ENCODE peak calls at places on chromosomes 16 and 17, in seven cellular contexts. One of them, this sample, is unnamed.

GRCh38 chr17:64426584-64426983 is 22.3 kb upstream of the MILR1 start:
- DNase-seq in dermis blood vessel endothelial cell: no peak
- DNase-seq in AG04449: no peak
- DNase-seq in activated CD4-positive, alpha-beta T cell treated with anti-CD3 and anti-CD28 coated beads, Interleukin-2, amount 50 U/mL, for 1 hour: no peak
- DNase-seq in T-helper 9 cell: no peak
- DNase-seq in activated T-cell treated with anti-CD3 and anti-CD28 coated beads, Interleukin-2, amount 50 U/mL, for 72 hours: no peak
- DNase-seq in fibroblast of the aortic adventitia: no peak
- DNase-seq in this sample: no peak

GRCh38 chr16:47965439-47965838 is 190.4 kb downstream of the ABCC12 start:
- DNase-seq in fibroblast of the aortic adventitia: peak; percentile 11
- DNase-seq in activated CD4-positive, alpha-beta T cell treated with anti-CD3 and anti-CD28 coated beads, Interleukin-2, amount 50 U/mL, for 1 hour: no peak
- DNase-seq in T-helper 9 cell: no peak
- DNase-seq in activated T-cell treated with anti-CD3 and anti-CD28 coated beads, Interleukin-2, amount 50 U/mL, for 72 hours: no peak
- DNase-seq in dermis blood vessel endothelial cell: no peak
- DNase-seq in AG04449: no peak
- DNase-seq in this sample: no peak

GRCh38 chr16:8718753-8719386 is 44.5 kb downstream of the ABAT start:
- DNase-seq in activated CD4-positive, alpha-beta T cell treated with anti-CD3 and anti-CD28 coated beads, Interleukin-2, amount 50 U/mL, for 1 hour: no peak
- DNase-seq in activated T-cell treated with anti-CD3 and anti-CD28 coated beads, Interleukin-2, amount 50 U/mL, for 72 hours: no peak
- DNase-seq in dermis blood vessel endothelial cell: no peak
- DNase-seq in fibroblast of the aortic adventitia: no peak
- DNase-seq in AG04449: no peak
- DNase-seq in T-helper 9 cell: no peak
- DNase-seq in this sample: no peak

GRCh38 chr17:27818311-27819170 is 18.2 kb upstream of the NOS2 start:
- DNase-seq in T-helper 9 cell: no peak
- DNase-seq in dermis blood vessel endothelial cell: no peak
- DNase-seq in AG04449: no peak
- DNase-seq in activated CD4-positive, alpha-beta T cell treated with anti-CD3 and anti-CD28 coated beads, Interleukin-2, amount 50 U/mL, for 1 hour: no peak
- DNase-seq in activated T-cell treated with anti-CD3 and anti-CD28 coated beads, Interleukin-2, amount 50 U/mL, for 72 hours: no peak
- DNase-seq in fibroblast of the aortic adventitia: peak; percentile 22
- DNase-seq in this sample: no peak

GRCh38 chr16:1071561-1072225 is 854 bp upstream of the SSTR5 start:
- DNase-seq in fibroblast of the aortic adventitia: no peak
- DNase-seq in AG04449: no peak
- DNase-seq in activated CD4-positive, alpha-beta T cell treated with anti-CD3 and anti-CD28 coated beads, Interleukin-2, amount 50 U/mL, for 1 hour: no peak
- DNase-seq in activated T-cell treated with anti-CD3 and anti-CD28 coated beads, Interleukin-2, amount 50 U/mL, for 72 hours: no peak
- DNase-seq in dermis blood vessel endothelial cell: no peak
- DNase-seq in T-helper 9 cell: no peak
- DNase-seq in this sample: no peak

GRCh38 chr16:85606920-85607319 is 6.2 kb upstream of the GSE1 start:
- DNase-seq in AG04449: no peak
- DNase-seq in activated CD4-positive, alpha-beta T cell treated with anti-CD3 and anti-CD28 coated beads, Interleukin-2, amount 50 U/mL, for 1 hour: no peak
- DNase-seq in fibroblast of the aortic adventitia: no peak
- DNase-seq in dermis blood vessel endothelial cell: no peak
- DNase-seq in activated T-cell treated with anti-CD3 and anti-CD28 coated beads, Interleukin-2, amount 50 U/mL, for 72 hours: no peak
- DNase-seq in T-helper 9 cell: no peak
- DNase-seq in this sample: no peak

GRCh38 chr17:39376434-39376833 is 25.0 kb downstream of the FBXL20 start:
- DNase-seq in dermis blood vessel endothelial cell: no peak
- DNase-seq in activated CD4-positive, alpha-beta T cell treated with anti-CD3 and anti-CD28 coated beads, Interleukin-2, amount 50 U/mL, for 1 hour: no peak
- DNase-seq in fibroblast of the aortic adventitia: no peak
- DNase-seq in T-helper 9 cell: no peak
- DNase-seq in AG04449: no peak
- DNase-seq in activated T-cell treated with anti-CD3 and anti-CD28 coated beads, Interleukin-2, amount 50 U/mL, for 72 hours: no peak
- DNase-seq in this sample: no peak

GRCh38 chr16:24858219-24859041 is 12.7 kb downstream of the SLC5A11 start:
- DNase-seq in activated T-cell treated with anti-CD3 and anti-CD28 coated beads, Interleukin-2, amount 50 U/mL, for 72 hours: peak; percentile 44
- DNase-seq in fibroblast of the aortic adventitia: peak; percentile 58
- DNase-seq in dermis blood vessel endothelial cell: peak; percentile 78
- DNase-seq in activated CD4-positive, alpha-beta T cell treated with anti-CD3 and anti-CD28 coated beads, Interleukin-2, amount 50 U/mL, for 1 hour: peak; percentile 46
- DNase-seq in T-helper 9 cell: peak; percentile 43
- DNase-seq in AG04449: no peak
- DNase-seq in this sample: no peak

GRCh38 chr16:67459066-67459857 is 21.7 kb downstream of the ATP6V0D1 start:
- DNase-seq in T-helper 9 cell: no peak
- DNase-seq in fibroblast of the aortic adventitia: no peak
- DNase-seq in AG04449: no peak
- DNase-seq in activated T-cell treated with anti-CD3 and anti-CD28 coated beads, Interleukin-2, amount 50 U/mL, for 72 hours: no peak
- DNase-seq in dermis blood vessel endothelial cell: peak; percentile 60
- DNase-seq in activated CD4-positive, alpha-beta T cell treated with anti-CD3 and anti-CD28 coated beads, Interleukin-2, amount 50 U/mL, for 1 hour: no peak
- DNase-seq in this sample: no peak

GRCh38 chr16:26240807-26241206 is 549.0 kb downstream of the HS3ST4 start:
- DNase-seq in activated T-cell treated with anti-CD3 and anti-CD28 coated beads, Interleukin-2, amount 50 U/mL, for 72 hours: no peak
- DNase-seq in fibroblast of the aortic adventitia: no peak
- DNase-seq in activated CD4-positive, alpha-beta T cell treated with anti-CD3 and anti-CD28 coated beads, Interleukin-2, amount 50 U/mL, for 1 hour: no peak
- DNase-seq in AG04449: no peak
- DNase-seq in T-helper 9 cell: no peak
- DNase-seq in dermis blood vessel endothelial cell: no peak
- DNase-seq in this sample: no peak

GRCh38 chr16:27449434-27450188 is 47.6 kb downstream of the IL21R start:
- DNase-seq in activated T-cell treated with anti-CD3 and anti-CD28 coated beads, Interleukin-2, amount 50 U/mL, for 72 hours: peak; percentile 86
- DNase-seq in T-helper 9 cell: peak; percentile 71
- DNase-seq in AG04449: no peak
- DNase-seq in activated CD4-positive, alpha-beta T cell treated with anti-CD3 and anti-CD28 coated beads, Interleukin-2, amount 50 U/mL, for 1 hour: peak; percentile 78
- DNase-seq in dermis blood vessel endothelial cell: peak; percentile 36
- DNase-seq in fibroblast of the aortic adventitia: no peak
- DNase-seq in this sample: no peak

GRCh38 chr17:56913000-56913866 is 616 bp downstream of the TRIM25 start:
- DNase-seq in activated CD4-positive, alpha-beta T cell treated with anti-CD3 and anti-CD28 coated beads, Interleukin-2, amount 50 U/mL, for 1 hour: no peak
- DNase-seq in dermis blood vessel endothelial cell: peak; percentile 37
- DNase-seq in activated T-cell treated with anti-CD3 and anti-CD28 coated beads, Interleukin-2, amount 50 U/mL, for 72 hours: no peak
- DNase-seq in fibroblast of the aortic adventitia: no peak
- DNase-seq in T-helper 9 cell: no peak
- DNase-seq in AG04449: no peak
- DNase-seq in this sample: no peak

GRCh38 chr17:76781056-76781982 is 43.4 kb downstream of the MFSD11 start:
- DNase-seq in activated CD4-positive, alpha-beta T cell treated with anti-CD3 and anti-CD28 coated beads, Interleukin-2, amount 50 U/mL, for 1 hour: no peak
- DNase-seq in dermis blood vessel endothelial cell: peak; percentile 24
- DNase-seq in AG04449: no peak
- DNase-seq in T-helper 9 cell: no peak
- DNase-seq in fibroblast of the aortic adventitia: no peak
- DNase-seq in activated T-cell treated with anti-CD3 and anti-CD28 coated beads, Interleukin-2, amount 50 U/mL, for 72 hours: no peak
- DNase-seq in this sample: no peak

GRCh38 chr16:50457979-50458461 is 89.2 kb upstream of the BRD7 start:
- DNase-seq in dermis blood vessel endothelial cell: no peak
- DNase-seq in T-helper 9 cell: no peak
- DNase-seq in activated CD4-positive, alpha-beta T cell treated with anti-CD3 and anti-CD28 coated beads, Interleukin-2, amount 50 U/mL, for 1 hour: no peak
- DNase-seq in AG04449: no peak
- DNase-seq in fibroblast of the aortic adventitia: no peak
- DNase-seq in activated T-cell treated with anti-CD3 and anti-CD28 coated beads, Interleukin-2, amount 50 U/mL, for 72 hours: no peak
- DNase-seq in this sample: no peak

GRCh38 chr16:46914556-46915201 is 30.5 kb downstream of the GPT2 start:
- DNase-seq in dermis blood vessel endothelial cell: no peak
- DNase-seq in T-helper 9 cell: no peak
- DNase-seq in activated CD4-positive, alpha-beta T cell treated with anti-CD3 and anti-CD28 coated beads, Interleukin-2, amount 50 U/mL, for 1 hour: no peak
- DNase-seq in fibroblast of the aortic adventitia: no peak
- DNase-seq in activated T-cell treated with anti-CD3 and anti-CD28 coated beads, Interleukin-2, amount 50 U/mL, for 72 hours: no peak
- DNase-seq in AG04449: no peak
- DNase-seq in this sample: no peak

GRCh38 chr17:82493517-82493840 is 26.1 kb upstream of the FOXK2 start:
- DNase-seq in AG04449: no peak
- DNase-seq in activated CD4-positive, alpha-beta T cell treated with anti-CD3 and anti-CD28 coated beads, Interleukin-2, amount 50 U/mL, for 1 hour: no peak
- DNase-seq in dermis blood vessel endothelial cell: no peak
- DNase-seq in T-helper 9 cell: no peak
- DNase-seq in activated T-cell treated with anti-CD3 and anti-CD28 coated beads, Interleukin-2, amount 50 U/mL, for 72 hours: no peak
- DNase-seq in fibroblast of the aortic adventitia: no peak
- DNase-seq in this sample: no peak

GRCh38 chr16:3770530-3770929 is 53.2 kb upstream of the TRAP1 start:
- DNase-seq in T-helper 9 cell: no peak
- DNase-seq in activated CD4-positive, alpha-beta T cell treated with anti-CD3 and anti-CD28 coated beads, Interleukin-2, amount 50 U/mL, for 1 hour: no peak
- DNase-seq in AG04449: no peak
- DNase-seq in activated T-cell treated with anti-CD3 and anti-CD28 coated beads, Interleukin-2, amount 50 U/mL, for 72 hours: no peak
- DNase-seq in fibroblast of the aortic adventitia: no peak
- DNase-seq in dermis blood vessel endothelial cell: no peak
- DNase-seq in this sample: no peak

GRCh38 chr17:21379080-21379711 is 3.0 kb downstream of the KCNJ12 start:
- DNase-seq in dermis blood vessel endothelial cell: no peak
- DNase-seq in T-helper 9 cell: no peak
- DNase-seq in fibroblast of the aortic adventitia: no peak
- DNase-seq in activated T-cell treated with anti-CD3 and anti-CD28 coated beads, Interleukin-2, amount 50 U/mL, for 72 hours: no peak
- DNase-seq in activated CD4-positive, alpha-beta T cell treated with anti-CD3 and anti-CD28 coated beads, Interleukin-2, amount 50 U/mL, for 1 hour: no peak
- DNase-seq in AG04449: no peak
- DNase-seq in this sample: no peak